ENCODE peak calls at places on chromosomes 4 and X, in five cellular contexts. R is frontal cortex; G is mesothelial cell of epicardium; P is activated naive CD8-positive, alpha-beta T cell treated with anti-CD3 and anti-CD28 coated beads, Interleukin-2, amount 50 U/mL, for 24 hours; S is NCI-H1092 treated with DMSO at 0.1 percent for 48 hours. F is an unnamed sample.

GRCh38 chr4:60201052-60201673 is 999.0 kb upstream of the ADGRL3 start:
- DNase-seq in R (peak), S (peak), G (peak), P (peak), F (no peak)

GRCh38 chr4:22029803-22030202 is 81.2 kb upstream of the KCNIP4 start:
- DNase-seq in P (no peak), S (peak), G (no peak), R (no peak), F (no peak)

GRCh38 chr4:4216668-4217067 is 10.1 kb downstream of the OTOP1 start:
- DNase-seq in P (no peak), R (no peak), S (no peak), G (no peak), F (no peak)

GRCh38 chr4:81839347-81840042 is 367.8 kb upstream of the RASGEF1B start:
- DNase-seq in S (peak), R (no peak), P (no peak), G (no peak), F (no peak)

GRCh38 chr4:1568855-1569460 is 115.2 kb downstream of the FAM53A start:
- DNase-seq in S (no peak), R (no peak), P (no peak), G (no peak), F (no peak)

GRCh38 chr4:82268050-82268825 is 105.6 kb downstream of the HNRNPD start:
- DNase-seq in S (peak), P (peak), G (peak), R (peak), F (no peak)

GRCh38 chr4:67873116-67873515 is 10.7 kb downstream of the TMPRSS11D start:
- DNase-seq in G (no peak), R (no peak), P (no peak), S (no peak), F (no peak)

GRCh38 chrX:1442724-1443367 is 9.9 kb downstream of the ASMTL start:
- DNase-seq in R (no peak), G (no peak), P (no peak), S (no peak), F (peak)

GRCh38 chr4:130210871-130211270 is 1114.9 kb downstream of the C4orf33 start:
- DNase-seq in P (no peak), G (no peak), S (peak), R (no peak), F (no peak)

GRCh38 chrX:69109706-69110635 is 55.3 kb downstream of the PJA1 start:
- DNase-seq in P (no peak), S (no peak), G (no peak), R (no peak), F (no peak)

GRCh38 chr4:112213091-112213490 is 18.5 kb upstream of the AP1AR start:
- DNase-seq in S (no peak), R (no peak), P (no peak), G (no peak), F (no peak)

GRCh38 chrX:124555036-124555595 is 208.8 kb downstream of the SH2D1A start:
- DNase-seq in R (no peak), S (no peak), P (no peak), G (no peak), F (no peak)

GRCh38 chr4:9704551-9705332 is 76.7 kb upstream of the DRD5 start:
- DNase-seq in S (peak), R (no peak), G (no peak), P (no peak), F (no peak)

GRCh38 chr4:149029056-149029651 is 586.9 kb upstream of the NR3C2 start:
- DNase-seq in P (no peak), G (no peak), S (no peak), R (no peak), F (no peak)

GRCh38 chr4:6461301-6462165 is 10.9 kb downstream of the PPP2R2C start:
- DNase-seq in G (peak), P (no peak), S (no peak), R (no peak), F (peak)

GRCh38 chrX:586351-586750 is 44.2 kb upstream of the SHOX start:
- DNase-seq in R (no peak), G (peak), P (no peak), S (no peak), F (peak)

GRCh38 chrX:39766882-39767281 is 330.9 kb downstream of the BCOR start:
- DNase-seq in R (no peak), P (no peak), G (no peak), S (peak), F (no peak)

GRCh38 chr4:128380306-128380705 is 92.7 kb upstream of the PGRMC2 start:
- DNase-seq in P (no peak), G (no peak), S (no peak), R (no peak), F (no peak)

GRCh38 chr4:89266128-89266527 is 41.5 kb downstream of the GPRIN3 start:
- DNase-seq in R (no peak), P (no peak), S (no peak), G (no peak), F (no peak)

GRCh38 chrX:38220936-38221386 is 290 bp upstream of the SRPX start:
- DNase-seq in P (no peak), S (no peak), G (no peak), R (no peak), F (no peak)

GRCh38 chr4:7581477-7581876 is 146.7 kb upstream of the PSAPL1 start:
- DNase-seq in S (no peak), G (peak), P (peak), R (no peak), F (no peak)